ENCODE peak calls at places on chromosomes 4 and X, in four cellular contexts. H, V, B and J are unnamed samples.

GRCh38 chr4:13844740-13845139 is 217.2 kb upstream of the BOD1L1 start:
- DNase-seq in H (no peak), V (no peak), B (no peak), J (no peak)

GRCh38 chr4:120056249-120056648 is 10.4 kb downstream of the MAD2L1 start:
- DNase-seq in H (no peak), V (no peak), B (no peak), J (no peak)

GRCh38 chr4:144564358-144564757 is 81.6 kb upstream of the HHIP start:
- DNase-seq in H (no peak), V (no peak), B (no peak), J (no peak)

GRCh38 chr4:752196-752861 is 46.7 kb downstream of the PCGF3 start:
- DNase-seq in H (no peak), V (no peak), B (no peak), J (no peak)

GRCh38 chr4:124427095-124427767 is 285.3 kb downstream of the ANKRD50 start:
- DNase-seq in H (no peak), V (no peak), B (peak), J (no peak)

GRCh38 chr4:16916719-16917337 is 18.4 kb upstream of the LDB2 start:
- DNase-seq in H (peak), V (peak), B (peak), J (peak)

GRCh38 chr4:99968330-99968729 is 18.3 kb upstream of the H2AZ1 start:
- DNase-seq in H (no peak), V (no peak), B (no peak), J (no peak)

GRCh38 chr4:184514121-184514988 is 40.0 kb upstream of the IRF2 start:
- DNase-seq in H (no peak), V (peak), B (no peak), J (no peak)

GRCh38 chr4:123233409-123233808 is 163.2 kb upstream of the SPRY1 start:
- DNase-seq in H (no peak), V (no peak), B (no peak), J (no peak)

GRCh38 chrX:47628980-47629379 is 750 bp downstream of the CFP start:
- DNase-seq in H (no peak), V (no peak), B (no peak), J (no peak)

GRCh38 chrX:21374994-21375794 is 976 bp downstream of the CNKSR2 start:
- DNase-seq in H (no peak), V (no peak), B (no peak), J (no peak)

GRCh38 chrX:26871967-26872366 is 591.2 kb downstream of the PPP4R3C start:
- DNase-seq in H (no peak), V (no peak), B (no peak), J (no peak)

GRCh38 chr4:158769175-158769831 is 477 bp downstream of the FNIP2 start:
- DNase-seq in H (no peak), V (peak), B (no peak), J (no peak)

GRCh38 chr4:143382539-143382938 is 45.9 kb downstream of the GAB1 start:
- DNase-seq in H (no peak), V (no peak), B (no peak), J (no peak)

GRCh38 chr4:152738812-152739211 is 40.7 kb downstream of the TIGD4 start:
- DNase-seq in H (no peak), V (no peak), B (no peak), J (no peak)

GRCh38 chrX:129239371-129239770 is 283.9 kb downstream of the SMARCA1 start:
- DNase-seq in H (no peak), V (no peak), B (no peak), J (no peak)

GRCh38 chr4:75497133-75497532 is 17.1 kb downstream of the RCHY1 start:
- DNase-seq in H (no peak), V (no peak), B (no peak), J (no peak)

GRCh38 chr4:85039526-85039925 is 73.0 kb upstream of the WDFY3 start:
- DNase-seq in H (peak), V (no peak), B (no peak), J (no peak)

GRCh38 chr4:26048378-26048882 is 134.4 kb downstream of the SMIM20 start:
- DNase-seq in H (no peak), V (no peak), B (no peak), J (no peak)

GRCh38 chr4:41746440-41747229 is 1.9 kb downstream of the PHOX2B start:
- DNase-seq in H (no peak), V (no peak), B (no peak), J (no peak)

GRCh38 chr4:41746025-41746439 is 2.5 kb downstream of the PHOX2B start:
- DNase-seq in H (no peak), V (no peak), B (no peak), J (no peak)

GRCh38 chr4:41747230-41748055 is 1.1 kb downstream of the PHOX2B start:
- DNase-seq in H (no peak), V (no peak), B (no peak), J (no peak)

GRCh38 chr4:41745292-41746024 is 3.1 kb downstream of the PHOX2B start:
- DNase-seq in H (no peak), V (no peak), B (no peak), J (no peak)

DNA sequence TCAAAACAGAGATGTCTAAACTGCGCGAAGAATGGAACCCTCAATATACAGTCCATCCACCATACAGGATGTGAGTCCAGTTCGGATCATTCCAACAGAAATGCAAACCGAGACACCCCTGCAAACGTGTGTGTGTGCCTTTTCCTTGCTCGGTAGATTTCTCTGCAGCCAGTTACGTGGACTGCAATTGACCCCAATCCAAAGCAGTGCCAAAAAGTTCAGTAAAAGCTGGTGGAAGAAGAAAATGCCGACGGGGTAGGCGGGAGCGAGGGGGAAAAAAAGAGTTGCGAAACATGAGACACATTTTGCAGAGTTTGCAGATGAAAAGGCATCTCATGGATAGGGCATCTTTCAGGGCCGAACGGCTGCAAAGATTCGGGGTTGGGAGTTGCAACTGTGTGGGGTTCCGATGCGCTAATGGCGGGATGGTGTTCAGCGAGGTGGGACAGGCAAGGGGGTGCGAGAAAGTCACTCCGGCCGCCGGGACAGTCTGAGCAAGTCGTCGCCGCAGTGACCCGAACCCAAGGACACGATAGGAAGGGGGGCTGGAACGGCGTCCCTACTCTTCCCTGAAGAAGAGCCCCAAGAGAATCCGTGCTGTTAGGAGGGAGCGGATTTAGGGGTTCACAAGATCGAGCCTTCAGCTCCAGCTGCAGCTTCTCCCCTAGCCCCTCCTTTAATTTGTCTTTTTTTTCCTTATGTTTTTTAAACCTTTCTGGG is 3.8 kb downstream of the PHOX2B start:
- DNase-seq in H (no peak), V (no peak), B (no peak), J (no peak)
- TF ChIP-seq TCF7L2 in H (no peak), V (no peak), B (no peak), J (no peak)

GRCh38 chrX:70013483-70014222 is 36.1 kb downstream of the AWAT2 start:
- DNase-seq in H (no peak), V (no peak), B (no peak), J (no peak)
- TF ChIP-seq TCF7L2 in H (no peak), V (no peak), B (no peak), J (no peak)

DNA sequence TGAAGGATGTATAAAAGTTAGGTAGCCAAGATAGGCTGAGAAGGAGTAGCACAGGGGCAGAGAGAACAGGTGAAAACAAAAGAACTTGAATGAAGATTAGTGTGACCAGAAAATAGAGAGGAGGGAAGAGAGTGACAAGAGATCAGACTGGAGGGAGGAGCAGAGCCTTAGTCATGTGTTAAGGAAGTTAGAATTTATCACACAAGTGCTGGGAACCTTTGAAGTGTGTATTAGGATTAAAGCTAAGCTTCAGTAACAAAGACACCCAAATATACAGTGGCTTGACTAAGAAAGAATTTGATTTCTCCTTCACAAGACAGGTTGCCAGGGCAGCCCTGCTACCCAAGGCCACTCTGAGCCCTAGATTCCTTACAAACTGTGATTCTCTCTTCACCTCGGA is 10.7 kb upstream of the CCDC149 start:
- DNase-seq in H (no peak), V (no peak), B (no peak), J (no peak)
- TF ChIP-seq TCF7L2 in H (no peak), V (no peak), B (no peak), J (no peak)

DNA sequence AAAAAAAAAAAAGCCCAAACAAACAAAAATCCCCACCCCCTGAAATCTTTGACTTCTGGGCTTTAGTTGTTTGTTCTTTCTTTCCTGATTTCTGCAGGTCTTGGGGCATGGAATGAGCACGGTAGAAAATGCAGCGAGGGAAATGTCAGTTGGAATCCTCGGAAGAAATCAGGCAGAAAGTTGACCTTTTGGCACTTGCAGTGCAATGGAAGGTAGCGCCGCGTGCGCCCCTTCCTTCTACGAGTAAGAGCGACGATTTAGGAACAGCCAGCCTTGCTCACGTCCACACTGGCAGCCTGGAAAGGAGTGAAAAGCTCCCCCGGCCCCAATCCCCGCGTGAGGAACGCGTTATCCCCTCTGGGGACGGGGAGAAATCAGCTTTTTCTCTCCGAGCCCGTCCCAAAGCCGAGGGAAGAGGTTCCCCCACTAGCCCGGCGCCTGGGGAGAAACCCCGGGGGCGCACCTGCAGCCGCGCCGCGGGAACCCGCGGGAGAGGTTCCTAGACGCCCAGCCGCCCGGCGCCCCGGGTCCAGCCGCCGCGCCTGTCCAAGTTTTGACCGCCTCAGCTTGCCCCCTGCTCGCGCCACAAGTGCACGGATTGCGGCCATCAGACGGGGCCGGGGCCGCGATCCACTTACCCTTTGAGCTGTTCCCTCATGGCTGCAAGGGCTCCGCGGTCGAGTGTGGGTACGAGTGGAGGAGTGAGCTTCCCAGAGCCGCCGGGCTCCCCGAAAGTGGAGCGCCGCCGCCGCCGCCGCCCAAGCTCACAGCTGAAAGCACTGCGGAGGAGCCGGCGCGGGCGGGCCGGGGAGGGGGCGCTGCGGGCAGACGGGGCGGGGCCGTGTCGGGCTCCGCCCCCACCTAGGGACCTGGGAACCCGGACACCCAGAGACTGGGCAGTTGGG is 194.6 kb upstream of the FTHL17 start:
- DNase-seq in H (no peak), V (peak), B (peak), J (no peak)
- TF ChIP-seq TCF7L2 in H (no peak), V (no peak), B (no peak), J (no peak)

GRCh38 chr4:53619431-53619830 is 28.1 kb upstream of the LNX1 start:
- DNase-seq in H (no peak), V (no peak), B (no peak), J (no peak)
- TF ChIP-seq TCF7L2 in H (no peak), V (no peak), B (no peak), J (no peak)